ENCODE peak calls at places on chromosomes 13 and 19, in five cellular contexts. One of them, this sample, is unnamed.

GRCh38 chr19:58569191-58569942 is 3.8 kb downstream of the MZF1 start:
- DNase-seq in uterus: peak; percentile 14
- DNase-seq in transverse colon: peak; percentile 7
- DNase-seq in IMR-90: no peak
- DNase-seq in thyroid gland: no peak
- DNase-seq in this sample: peak; percentile 15

GRCh38 chr19:29775575-29775900 is 36.3 kb upstream of the CCNE1 start:
- DNase-seq in uterus: no peak
- DNase-seq in IMR-90: no peak
- DNase-seq in thyroid gland: no peak
- DNase-seq in transverse colon: no peak
- DNase-seq in this sample: no peak

GRCh38 chr13:48178126-48178525 is 54.9 kb upstream of the ITM2B start:
- DNase-seq in IMR-90: no peak
- DNase-seq in transverse colon: no peak
- DNase-seq in uterus: no peak
- DNase-seq in thyroid gland: no peak
- DNase-seq in this sample: no peak

GRCh38 chr13:109819851-109820250 is 33.5 kb upstream of the IRS2 start:
- DNase-seq in thyroid gland: no peak
- DNase-seq in transverse colon: no peak
- DNase-seq in IMR-90: no peak
- DNase-seq in uterus: no peak
- DNase-seq in this sample: no peak

GRCh38 chr13:111612918-111613317 is 292.5 kb downstream of the TEX29 start:
- DNase-seq in transverse colon: no peak
- DNase-seq in IMR-90: no peak
- DNase-seq in uterus: no peak
- DNase-seq in thyroid gland: no peak
- DNase-seq in this sample: no peak

GRCh38 chr19:18514800-18515682 is 6.8 kb downstream of the ELL start:
- DNase-seq in transverse colon: peak; percentile 80
- DNase-seq in IMR-90: peak; percentile 67
- DNase-seq in uterus: peak; percentile 70
- DNase-seq in thyroid gland: peak; percentile 52
- DNase-seq in this sample: peak; percentile 97

GRCh38 chr19:51421229-51422052 is 4.0 kb upstream of the SIGLEC10 start:
- DNase-seq in thyroid gland: no peak
- DNase-seq in uterus: no peak
- DNase-seq in IMR-90: no peak
- DNase-seq in transverse colon: no peak
- DNase-seq in this sample: no peak

GRCh38 chr19:30781519-30781918 is 409.3 kb downstream of the ZNF536 start:
- DNase-seq in uterus: no peak
- DNase-seq in thyroid gland: no peak
- DNase-seq in IMR-90: no peak
- DNase-seq in transverse colon: no peak
- DNase-seq in this sample: no peak

GRCh38 chr19:35725216-35725861 is 7.5 kb downstream of the KMT2B start:
- DNase-seq in thyroid gland: no peak
- DNase-seq in uterus: no peak
- DNase-seq in transverse colon: no peak
- DNase-seq in IMR-90: no peak
- DNase-seq in this sample: no peak

GRCh38 chr19:15998166-15998565 is 49.4 kb downstream of the OR10H4 start:
- DNase-seq in uterus: no peak
- DNase-seq in thyroid gland: no peak
- DNase-seq in transverse colon: no peak
- DNase-seq in IMR-90: no peak
- DNase-seq in this sample: no peak

GRCh38 chr19:7602935-7603497 is 7.4 kb downstream of the CAMSAP3 start:
- DNase-seq in transverse colon: no peak
- DNase-seq in thyroid gland: peak; percentile 54
- DNase-seq in uterus: no peak
- DNase-seq in IMR-90: no peak
- DNase-seq in this sample: no peak

GRCh38 chr19:35869327-35870123 is 1.2 kb downstream of the APLP1 start:
- DNase-seq in thyroid gland: peak; percentile 52
- DNase-seq in uterus: peak; percentile 47
- DNase-seq in IMR-90: peak; percentile 61
- DNase-seq in transverse colon: peak; percentile 70
- DNase-seq in this sample: peak; percentile 53

GRCh38 chr19:38433268-38433733 is at the start of gene RYR1:
- DNase-seq in thyroid gland: peak; percentile 15
- DNase-seq in IMR-90: no peak
- DNase-seq in transverse colon: peak; percentile 40
- DNase-seq in uterus: no peak
- DNase-seq in this sample: peak; percentile 45

GRCh38 chr19:39390759-39391592 is at the start of the genes MED29 and PAF1:
- DNase-seq in uterus: peak; percentile 99
- DNase-seq in thyroid gland: peak; percentile 98
- DNase-seq in IMR-90: peak; percentile 100
- DNase-seq in transverse colon: peak; percentile 97
- DNase-seq in this sample: peak; percentile 98

GRCh38 chr13:95137096-95137495 is 164.2 kb downstream of the ABCC4 start:
- DNase-seq in transverse colon: no peak
- DNase-seq in uterus: no peak
- DNase-seq in thyroid gland: no peak
- DNase-seq in IMR-90: peak; percentile 42
- DNase-seq in this sample: no peak

GRCh38 chr19:8423821-8424223 is 10.7 kb downstream of the MARCHF2 start:
- DNase-seq in transverse colon: peak; percentile 84
- DNase-seq in IMR-90: peak; percentile 97
- DNase-seq in uterus: peak; percentile 99
- DNase-seq in thyroid gland: peak; percentile 62
- DNase-seq in this sample: peak; percentile 95

GRCh38 chr13:40963927-40964326 is 55.2 kb downstream of the ELF1 start:
- DNase-seq in IMR-90: peak; percentile 66
- DNase-seq in thyroid gland: no peak
- DNase-seq in transverse colon: no peak
- DNase-seq in uterus: no peak
- DNase-seq in this sample: no peak

GRCh38 chr13:56886398-56886797 is 254.3 kb upstream of the PRR20A start:
- DNase-seq in transverse colon: no peak
- DNase-seq in uterus: no peak
- DNase-seq in IMR-90: no peak
- DNase-seq in thyroid gland: no peak
- DNase-seq in this sample: no peak

GRCh38 chr19:10069046-10069445 is 17.1 kb upstream of the SHFL start:
- DNase-seq in thyroid gland: no peak
- DNase-seq in uterus: no peak
- DNase-seq in IMR-90: peak; percentile 10
- DNase-seq in transverse colon: no peak
- DNase-seq in this sample: peak; percentile 35

GRCh38 chr13:90427322-90428272 is 919.9 kb upstream of the MIR17HG start:
- DNase-seq in transverse colon: no peak
- DNase-seq in uterus: no peak
- DNase-seq in IMR-90: no peak
- DNase-seq in thyroid gland: no peak
- DNase-seq in this sample: no peak

GRCh38 chr13:97235549-97236206 is 13.5 kb downstream of the MBNL2 start:
- DNase-seq in thyroid gland: no peak
- DNase-seq in transverse colon: peak; percentile 71
- DNase-seq in IMR-90: no peak
- DNase-seq in uterus: no peak
- DNase-seq in this sample: peak; percentile 59

GRCh38 chr19:17777840-17778620 is 16.9 kb upstream of the B3GNT3 start:
- DNase-seq in thyroid gland: no peak
- DNase-seq in IMR-90: peak; percentile 10
- DNase-seq in transverse colon: peak; percentile 80
- DNase-seq in uterus: no peak
- DNase-seq in this sample: peak; percentile 50

GRCh38 chr13:114099918-114100445 is 32.4 kb downstream of the RASA3 start:
- DNase-seq in IMR-90: peak; percentile 44
- DNase-seq in thyroid gland: no peak
- DNase-seq in uterus: peak; percentile 14
- DNase-seq in transverse colon: peak; percentile 26
- DNase-seq in this sample: no peak

GRCh38 chr19:16769385-16769784 is 49.7 kb downstream of the NWD1 start:
- DNase-seq in uterus: no peak
- DNase-seq in IMR-90: no peak
- DNase-seq in thyroid gland: no peak
- DNase-seq in transverse colon: no peak
- DNase-seq in this sample: no peak

GRCh38 chr19:52748336-52748950 is 13.6 kb upstream of the ZNF611 start:
- DNase-seq in IMR-90: peak; percentile 57
- DNase-seq in thyroid gland: peak; percentile 37
- DNase-seq in uterus: peak; percentile 38
- DNase-seq in transverse colon: no peak
- DNase-seq in this sample: no peak

GRCh38 chr13:48304132-48304876 is 753 bp downstream of the RB1 start:
- DNase-seq in IMR-90: peak; percentile 55
- DNase-seq in transverse colon: peak; percentile 57
- DNase-seq in uterus: no peak
- DNase-seq in thyroid gland: peak; percentile 40
- DNase-seq in this sample: peak; percentile 52

GRCh38 chr19:7529610-7530490 is 5.7 kb upstream of the PNPLA6 start:
- DNase-seq in transverse colon: no peak
- DNase-seq in thyroid gland: no peak
- DNase-seq in uterus: no peak
- DNase-seq in IMR-90: no peak
- DNase-seq in this sample: no peak

GRCh38 chr13:92842145-92842544 is 384.5 kb upstream of the GPC6 start:
- DNase-seq in uterus: no peak
- DNase-seq in thyroid gland: no peak
- DNase-seq in IMR-90: peak; percentile 88
- DNase-seq in transverse colon: no peak
- DNase-seq in this sample: no peak

GRCh38 chr19:50837300-50837699 is 3.9 kb upstream of the KLK15 start:
- DNase-seq in uterus: no peak
- DNase-seq in IMR-90: no peak
- DNase-seq in thyroid gland: no peak
- DNase-seq in transverse colon: peak; percentile 49
- DNase-seq in this sample: no peak

GRCh38 chr19:40862785-40863184 is 12.5 kb upstream of the CYP2A6 start:
- DNase-seq in IMR-90: no peak
- DNase-seq in transverse colon: no peak
- DNase-seq in uterus: no peak
- DNase-seq in thyroid gland: no peak
- DNase-seq in this sample: no peak

GRCh38 chr19:18440421-18440877 is 2.5 kb upstream of the ISYNA1 start:
- DNase-seq in transverse colon: no peak
- DNase-seq in thyroid gland: no peak
- DNase-seq in IMR-90: no peak
- DNase-seq in uterus: no peak
- DNase-seq in this sample: peak; percentile 50

GRCh38 chr19:19409235-19410030 is 4.0 kb downstream of the GATAD2A start:
- DNase-seq in transverse colon: no peak
- DNase-seq in uterus: no peak
- DNase-seq in thyroid gland: no peak
- DNase-seq in IMR-90: no peak
- DNase-seq in this sample: no peak

GRCh38 chr19:56377105-56377924 is 16.0 kb downstream of the ZNF582 start:
- DNase-seq in IMR-90: no peak
- DNase-seq in uterus: no peak
- DNase-seq in thyroid gland: no peak
- DNase-seq in transverse colon: no peak
- DNase-seq in this sample: no peak

GRCh38 chr19:52070496-52070895 is 21.9 kb upstream of the ZNF432 start:
- DNase-seq in thyroid gland: no peak
- DNase-seq in transverse colon: no peak
- DNase-seq in IMR-90: peak; percentile 44
- DNase-seq in uterus: no peak
- DNase-seq in this sample: no peak

DNA sequence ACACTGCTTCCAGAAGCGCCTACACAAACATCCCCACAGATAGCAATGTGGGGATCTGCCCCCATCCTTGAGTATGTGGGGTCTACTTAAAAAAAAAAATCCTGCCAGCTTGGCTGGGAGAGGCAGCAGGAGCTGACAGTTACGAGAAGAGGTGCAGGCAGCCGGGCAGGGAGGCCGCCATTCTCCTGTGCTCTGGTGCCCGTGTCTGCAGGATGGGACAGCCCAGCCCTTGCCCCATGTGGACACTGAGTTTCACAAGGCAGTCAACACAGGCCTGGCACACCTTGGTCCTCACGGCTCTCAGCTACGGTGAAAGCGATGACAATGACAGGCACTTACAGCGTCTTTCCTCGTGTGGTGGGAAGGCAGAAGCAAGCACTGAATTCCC is 24.0 kb downstream of the MPND start:
- DNase-seq in thyroid gland: no peak
- DNase-seq in transverse colon: no peak
- DNase-seq in uterus: no peak
- DNase-seq in IMR-90: no peak
- DNase-seq in this sample: no peak
- H3K4me1 ChIP-seq in thyroid gland: peaks cover 48% of the 10 kb centered on the region
- H3K4me1 ChIP-seq in transverse colon: peaks cover 28% of the 10 kb centered on the region
- H3K4me1 ChIP-seq in uterus: peaks cover 21% of the 10 kb centered on the region
- H3K4me1 ChIP-seq in IMR-90: peaks cover 17% of the 10 kb centered on the region
- H3K4me1 ChIP-seq in this sample: peaks cover 48% of the 10 kb centered on the region

GRCh38 chr19:2474232-2475017 is 1.5 kb upstream of the GADD45B start:
- DNase-seq in thyroid gland: peak; percentile 84
- DNase-seq in uterus: peak; percentile 84
- DNase-seq in transverse colon: peak; percentile 86
- DNase-seq in IMR-90: peak; percentile 87
- DNase-seq in this sample: peak; percentile 86
- TF ChIP-seq POLR2A in thyroid gland: no peak
- TF ChIP-seq POLR2A in uterus: peak; percentile 42
- TF ChIP-seq POLR2A in transverse colon: no peak
- TF ChIP-seq POLR2A in IMR-90: no peak
- TF ChIP-seq POLR2A in this sample: peak; percentile 25

GRCh38 chr19:42200116-42200740 is 17.2 kb downstream of the DEDD2 start:
- DNase-seq in IMR-90: no peak
- DNase-seq in uterus: no peak
- DNase-seq in transverse colon: no peak
- DNase-seq in thyroid gland: no peak
- DNase-seq in this sample: no peak
- H3K4me1 ChIP-seq in IMR-90: peaks cover 2% of the 10 kb centered on the region
- H3K4me1 ChIP-seq in uterus: no peaks in the 10 kb centered on the region
- H3K4me1 ChIP-seq in transverse colon: peaks cover 7% of the 10 kb centered on the region
- H3K4me1 ChIP-seq in thyroid gland: no peaks in the 10 kb centered on the region
- H3K4me1 ChIP-seq in this sample: no peaks in the 10 kb centered on the region

DNA sequence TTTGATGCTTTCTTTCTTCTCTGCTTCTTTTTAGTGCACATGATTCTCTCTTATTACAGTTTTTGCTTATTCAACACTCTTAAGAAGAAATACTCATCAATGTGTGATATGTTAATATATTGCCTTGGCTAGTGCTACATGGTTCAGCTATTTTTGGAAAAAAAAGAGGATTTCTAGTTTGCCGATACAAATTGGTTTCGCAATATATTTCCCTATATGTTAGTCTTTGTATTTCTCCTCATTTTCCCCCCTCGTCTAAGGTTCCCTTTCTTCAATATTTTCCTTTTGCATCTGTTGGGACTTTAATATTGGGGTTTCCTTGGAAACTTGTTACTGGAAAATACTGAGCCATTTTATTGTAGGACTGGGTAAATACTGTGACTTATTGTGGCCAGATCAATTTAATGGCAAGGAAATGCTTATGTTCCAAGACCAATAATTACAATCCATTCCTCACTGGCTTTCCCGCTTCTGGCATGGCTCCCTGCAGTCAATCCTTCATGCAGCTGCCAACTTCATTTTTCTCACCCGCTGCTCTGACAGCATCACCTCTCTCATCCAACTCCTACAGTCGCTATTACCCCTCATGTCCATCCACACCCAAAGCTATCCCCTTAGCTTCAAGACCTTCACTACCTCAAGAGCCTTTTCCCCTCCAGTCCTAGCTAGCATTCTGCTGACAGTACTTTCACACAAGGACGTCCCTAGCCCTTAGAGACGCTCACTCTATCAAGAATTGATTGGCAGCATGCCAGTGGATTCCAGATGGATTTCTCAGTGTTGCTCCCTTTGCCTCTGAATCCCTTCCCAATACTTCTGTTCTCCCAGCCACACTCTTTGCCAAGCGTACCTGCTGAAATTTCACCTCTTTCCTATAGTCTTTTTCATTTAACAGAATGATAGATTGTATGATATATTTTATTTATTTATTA is 280.1 kb upstream of the TMTC4 start:
- DNase-seq in IMR-90: peak; percentile 4
- DNase-seq in transverse colon: no peak
- DNase-seq in uterus: no peak
- DNase-seq in thyroid gland: no peak
- DNase-seq in this sample: no peak
- TF ChIP-seq POLR2A in IMR-90: no peak
- TF ChIP-seq POLR2A in transverse colon: no peak
- TF ChIP-seq POLR2A in uterus: no peak
- TF ChIP-seq POLR2A in thyroid gland: no peak
- TF ChIP-seq POLR2A in this sample: no peak